ENCODE peak calls at places on chromosomes 4 and X, in six cellular contexts. K is GM23338, N is HepG2, B is GM12878, M is H1, S is K562. W is an unnamed sample.

GRCh38 chr4:76250962-76251361 is 559 bp upstream of the FAM47E start:
- DNase-seq in N (no peak), K (peak; percentile 37), B (no peak), M (no peak), S (no peak), W (no peak)

GRCh38 chr4:148164529-148164928 is 277.7 kb downstream of the NR3C2 start:
- DNase-seq in M (no peak), B (no peak), N (no peak), K (no peak), S (no peak), W (no peak)

GRCh38 chr4:168717852-168718251 is 221.0 kb downstream of the PALLD start:
- DNase-seq in B (no peak), M (no peak), N (no peak), K (no peak), S (no peak), W (no peak)

GRCh38 chr4:172601195-172601594 is 567.4 kb upstream of the GALNT7 start:
- DNase-seq in N (no peak), M (no peak), K (peak; percentile 19), S (no peak), B (no peak), W (no peak)

GRCh38 chrX:18931972-18932371 is 51.9 kb downstream of the PHKA2 start:
- DNase-seq in B (no peak), S (peak; percentile 6), N (peak; percentile 2), K (peak; percentile 45), M (no peak), W (peak; percentile 15)

GRCh38 chrX:9786839-9787635 is 808 bp downstream of the SHROOM2 start:
- DNase-seq in K (peak; percentile 37), S (no peak), M (no peak), N (no peak), B (no peak), W (peak; percentile 22)

GRCh38 chrX:47502591-47503222 is 19.7 kb upstream of the ZNF41 start:
- DNase-seq in K (no peak), S (no peak), M (no peak), N (no peak), B (no peak), W (no peak)

GRCh38 chrX:45912316-45912715 is 632.9 kb downstream of the ZNF674 start:
- DNase-seq in S (no peak), N (no peak), K (no peak), M (no peak), B (no peak), W (no peak)

GRCh38 chr4:162461952-162462351 is 298.2 kb upstream of the FSTL5 start:
- DNase-seq in K (peak; percentile 15), B (no peak), N (no peak), M (no peak), S (no peak), W (no peak)

GRCh38 chr4:7807351-7807921 is 132.2 kb downstream of the AFAP1 start:
- DNase-seq in B (no peak), N (no peak), M (no peak), S (no peak), K (no peak), W (no peak)

GRCh38 chrX:126551725-126552312 is 795 bp downstream of the DCAF12L1 start:
- DNase-seq in K (peak; percentile 4), N (no peak), B (no peak), S (no peak), M (no peak), W (peak; percentile 11)

GRCh38 chr4:36322921-36323354 is 41.5 kb downstream of the DTHD1 start:
- DNase-seq in M (no peak), K (no peak), S (no peak), B (peak; percentile 64), N (no peak), W (no peak)

GRCh38 chrX:41027388-41027787 is 57.9 kb upstream of the USP9X start:
- DNase-seq in S (no peak), M (no peak), K (peak; percentile 28), N (no peak), B (no peak), W (no peak)

GRCh38 chrX:39693298-39693697 is 404.5 kb downstream of the BCOR start:
- DNase-seq in N (no peak), S (peak; percentile 82), B (no peak), K (peak; percentile 25), M (no peak), W (no peak)

GRCh38 chrX:37350034-37350365 is 836 bp downstream of the PRRG1 start:
- DNase-seq in S (no peak), B (no peak), M (no peak), N (peak; percentile 13), K (no peak), W (no peak)

GRCh38 chr4:142416121-142416520 is 430.0 kb downstream of the INPP4B start:
- DNase-seq in K (no peak), S (no peak), N (no peak), M (no peak), B (no peak), W (no peak)

GRCh38 chrX:49053223-49054072 is 5.4 kb upstream of the CCDC120 start:
- DNase-seq in N (peak; percentile 45), S (peak; percentile 74), K (peak; percentile 85), B (no peak), M (no peak), W (peak; percentile 78)

GRCh38 chr4:1612278-1613098 is 71.6 kb downstream of the FAM53A start:
- DNase-seq in K (no peak), N (no peak), S (no peak), M (no peak), B (no peak), W (no peak)

GRCh38 chrX:24241822-24242648 is 71.8 kb downstream of the SUPT20HL2 start:
- DNase-seq in N (peak; percentile 31), B (no peak), S (peak; percentile 62), K (peak; percentile 47), M (no peak), W (no peak)

GRCh38 chr4:16685536-16685935 is 212.9 kb downstream of the LDB2 start:
- DNase-seq in B (no peak), S (no peak), K (no peak), N (no peak), M (no peak), W (no peak)

GRCh38 chrX:154021131-154021611 is 1.5 kb upstream of the IRAK1 start:
- DNase-seq in B (no peak), S (peak; percentile 27), N (no peak), K (no peak), M (no peak), W (no peak)

GRCh38 chr4:24820541-24820940 is 25.2 kb downstream of the SOD3 start:
- DNase-seq in M (no peak), N (no peak), B (no peak), K (no peak), S (no peak), W (no peak)

GRCh38 chr4:81031389-81032173 is 1.1 kb downstream of the BMP3 start:
- DNase-seq in S (no peak), N (no peak), M (no peak), K (peak; percentile 49), B (no peak), W (peak; percentile 55)

GRCh38 chrX:30065226-30065625 is 150.1 kb upstream of the MAGEB2 start:
- DNase-seq in B (no peak), N (no peak), M (no peak), S (no peak), K (no peak), W (no peak)

DNA sequence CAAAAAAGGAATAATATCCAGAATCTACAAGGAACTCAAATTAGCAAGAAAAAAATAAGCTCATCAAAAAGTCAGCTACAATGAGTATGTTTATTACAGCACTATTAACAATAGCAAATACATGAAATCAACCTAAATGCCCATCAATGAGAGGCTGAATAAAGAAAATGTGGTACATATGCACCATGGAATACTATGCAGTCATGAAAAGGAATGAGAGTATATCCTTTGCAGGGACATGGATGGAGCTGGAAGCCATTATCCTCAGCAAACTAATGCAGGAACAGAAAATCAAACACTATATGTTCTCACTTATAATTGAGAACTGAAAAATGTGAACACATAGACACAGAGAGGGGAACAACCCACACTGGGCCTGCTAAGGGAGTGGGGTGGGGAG is 178.4 kb upstream of the IRS4 start:
- DNase-seq in M (no peak), S (no peak), K (no peak), N (no peak), B (no peak), W (no peak)
- TF ChIP-seq CREB1 in M (no peak), S (no peak), K (no peak), N (no peak), B (no peak), W (no peak)

DNA sequence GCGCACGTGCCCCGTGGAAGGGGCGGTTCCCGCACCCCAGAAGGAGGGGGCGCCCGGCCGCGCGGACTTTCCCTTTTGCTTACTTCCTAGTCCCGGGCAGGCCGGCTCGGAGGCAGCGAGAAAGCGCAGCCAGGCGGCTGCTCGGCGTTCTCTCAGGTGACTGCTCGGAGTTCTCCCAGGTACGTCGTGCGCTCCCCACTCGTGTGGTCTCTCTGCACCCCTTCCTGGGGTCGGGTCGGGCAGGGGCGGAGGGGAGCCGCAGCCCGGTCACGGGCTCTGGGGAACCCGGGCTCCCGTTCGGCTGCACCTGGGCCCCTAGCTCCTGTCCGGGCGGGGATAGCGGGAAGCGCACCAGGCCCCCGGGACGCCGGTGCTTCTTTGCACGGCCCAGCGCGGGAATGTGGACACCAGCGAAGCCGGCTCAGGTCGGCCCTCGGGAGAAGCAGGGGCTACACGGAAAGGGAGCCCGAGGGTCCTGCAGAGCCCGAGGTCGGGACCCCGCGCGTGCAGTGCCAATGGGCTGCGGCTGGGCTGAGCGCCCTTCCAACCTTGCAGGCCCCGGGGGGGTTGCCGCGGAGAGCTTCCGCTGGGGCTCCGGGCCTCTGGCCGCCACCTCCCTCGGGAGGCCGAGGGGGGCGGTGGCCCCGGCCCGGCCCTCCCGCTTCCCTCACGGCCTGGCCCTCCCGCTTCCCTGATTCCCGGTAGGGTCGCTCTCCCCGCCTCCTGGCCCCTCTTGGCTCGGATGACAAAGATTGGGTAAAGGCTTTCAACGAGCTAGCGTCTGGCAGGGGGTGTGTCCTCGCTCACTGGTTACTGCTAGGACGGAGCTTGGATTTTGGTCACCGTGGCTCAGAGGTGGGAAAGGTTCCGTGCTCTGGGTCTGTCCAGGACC is at the start of gene TLR2:
- DNase-seq in B (no peak), K (peak; percentile 80), N (no peak), S (no peak), M (no peak), W (peak; percentile 66)
- TF ChIP-seq CREB1 in B (no peak), K (no peak), N (no peak), S (no peak), M (no peak), W (no peak)

GRCh38 chr4:121950680-121951569 is 935 bp downstream of the TRPC3 start:
- DNase-seq in B (no peak), N (no peak), M (no peak), K (peak; percentile 44), S (peak; percentile 18), W (peak; percentile 33)
- TF ChIP-seq CREB1 in B (no peak), N (no peak), M (no peak), K (no peak), S (no peak), W (no peak)

GRCh38 chrX:155070975-155071693 is at the start of the genes BRCC3, CMC4 and MTCP1:
- DNase-seq in M (peak; percentile 36), S (peak; percentile 94), K (peak; percentile 77), B (peak; percentile 35), N (peak; percentile 65), W (peak; percentile 75)

GRCh38 chrX:155070038-155070437 is 898 bp downstream of the CMC4 start:
- DNase-seq in S (no peak), B (no peak), M (no peak), N (no peak), K (peak; percentile 2), W (no peak)

GRCh38 chrX:155069414-155069813 is 1.5 kb downstream of the CMC4 start:
- DNase-seq in B (no peak), K (no peak), S (no peak), N (no peak), M (no peak), W (no peak)

GRCh38 chrX:155070663-155070974 is 317 bp downstream of the CMC4 start:
- DNase-seq in N (no peak), M (no peak), B (no peak), K (no peak), S (peak; percentile 36), W (peak; percentile 11)

GRCh38 chrX:155068165-155068564 is 2.8 kb downstream of the CMC4 start:
- DNase-seq in N (peak; percentile 46), B (no peak), K (no peak), M (no peak), S (no peak), W (no peak)
- TF ChIP-seq CREB1 in N (no peak), B (no peak), K (no peak), M (no peak), S (no peak), W (no peak)

W was measured in WTC11.